ENCODE peak calls at places on chromosomes 2 and 18, in ten cellular contexts. M is CD8-positive, alpha-beta memory T cell; I is tibial nerve; O is mammary epithelial cell; P is PC-3; L is SK-N-SH; Q is astrocyte; Z is Peyer's patch; E is adrenal gland; H is aorta. S is an unnamed sample.
A peak's percentile ranks its signal among the peaks of the same experiment; 100 is the strongest.

GRCh38 chr2:44686561-44686960 is 254.9 kb upstream of the SIX3 start:
- DNase-seq in M (no peak), I (no peak), O (peak; percentile 78), P (peak; percentile 80), L (no peak), Q (peak; percentile 66), Z (no peak), E (no peak), H (no peak), S (peak; percentile 13)

GRCh38 chr2:163198007-163198406 is 359.4 kb upstream of the KCNH7 start:
- DNase-seq in M (no peak), I (no peak), O (no peak), P (no peak), L (no peak), Q (no peak), Z (no peak), E (no peak), H (no peak), S (no peak)

GRCh38 chr18:23627325-23627724 is 35.4 kb downstream of the ANKRD29 start:
- DNase-seq in M (no peak), I (no peak), O (peak; percentile 76), P (peak; percentile 92), L (no peak), Q (peak; percentile 84), Z (no peak), E (no peak), H (no peak), S (peak; percentile 49)

GRCh38 chr2:167756427-167756826 is 491.0 kb downstream of the STK39 start:
- DNase-seq in M (no peak), I (no peak), O (no peak), P (no peak), L (no peak), Q (peak; percentile 81), Z (no peak), E (no peak), H (no peak), S (no peak)

GRCh38 chr2:136118819-136119716 is 1.1 kb upstream of the CXCR4 start:
- DNase-seq in M (peak; percentile 91), I (peak; percentile 38), O (no peak), P (no peak), L (peak; percentile 85), Q (no peak), Z (peak; percentile 74), E (peak; percentile 47), H (peak; percentile 87), S (peak; percentile 2)

GRCh38 chr2:174120346-174120745 is 128.0 kb downstream of the OLA1 start:
- DNase-seq in M (no peak), I (no peak), O (peak; percentile 60), P (peak; percentile 90), L (no peak), Q (peak; percentile 32), Z (no peak), E (no peak), H (no peak), S (peak; percentile 33)

GRCh38 chr2:216942016-216942415 is 82.2 kb upstream of the TNP1 start:
- DNase-seq in M (no peak), I (no peak), O (no peak), P (no peak), L (no peak), Q (no peak), Z (no peak), E (no peak), H (no peak), S (no peak)

GRCh38 chr2:27886322-27886721 is 3.9 kb downstream of the RBKS start:
- DNase-seq in M (no peak), I (no peak), O (no peak), P (no peak), L (no peak), Q (no peak), Z (no peak), E (no peak), H (no peak), S (no peak)

GRCh38 chr2:228657807-228658402 is 476.4 kb upstream of the SPHKAP start:
- DNase-seq in M (no peak), I (no peak), O (peak; percentile 23), P (peak; percentile 76), L (peak; percentile 18), Q (peak; percentile 9), Z (no peak), E (no peak), H (no peak), S (no peak)

GRCh38 chr2:129927696-129928095 is 51.8 kb upstream of the RAB6C start:
- DNase-seq in M (no peak), I (no peak), O (no peak), P (no peak), L (no peak), Q (no peak), Z (no peak), E (no peak), H (no peak), S (no peak)

GRCh38 chr2:129925381-129925780 is 54.1 kb upstream of the RAB6C start:
- DNase-seq in M (no peak), I (no peak), O (no peak), P (no peak), L (no peak), Q (no peak), Z (no peak), E (no peak), H (no peak), S (no peak)

GRCh38 chr2:129923265-129924141 is 56.0 kb upstream of the RAB6C start:
- DNase-seq in M (no peak), I (no peak), O (peak; percentile 25), P (peak; percentile 68), L (peak; percentile 82), Q (peak; percentile 13), Z (no peak), E (peak; percentile 27), H (no peak), S (no peak)

GRCh38 chr2:129918604-129919003 is 60.9 kb upstream of the RAB6C start:
- DNase-seq in M (no peak), I (no peak), O (no peak), P (no peak), L (no peak), Q (no peak), Z (no peak), E (no peak), H (no peak), S (no peak)

DNA sequence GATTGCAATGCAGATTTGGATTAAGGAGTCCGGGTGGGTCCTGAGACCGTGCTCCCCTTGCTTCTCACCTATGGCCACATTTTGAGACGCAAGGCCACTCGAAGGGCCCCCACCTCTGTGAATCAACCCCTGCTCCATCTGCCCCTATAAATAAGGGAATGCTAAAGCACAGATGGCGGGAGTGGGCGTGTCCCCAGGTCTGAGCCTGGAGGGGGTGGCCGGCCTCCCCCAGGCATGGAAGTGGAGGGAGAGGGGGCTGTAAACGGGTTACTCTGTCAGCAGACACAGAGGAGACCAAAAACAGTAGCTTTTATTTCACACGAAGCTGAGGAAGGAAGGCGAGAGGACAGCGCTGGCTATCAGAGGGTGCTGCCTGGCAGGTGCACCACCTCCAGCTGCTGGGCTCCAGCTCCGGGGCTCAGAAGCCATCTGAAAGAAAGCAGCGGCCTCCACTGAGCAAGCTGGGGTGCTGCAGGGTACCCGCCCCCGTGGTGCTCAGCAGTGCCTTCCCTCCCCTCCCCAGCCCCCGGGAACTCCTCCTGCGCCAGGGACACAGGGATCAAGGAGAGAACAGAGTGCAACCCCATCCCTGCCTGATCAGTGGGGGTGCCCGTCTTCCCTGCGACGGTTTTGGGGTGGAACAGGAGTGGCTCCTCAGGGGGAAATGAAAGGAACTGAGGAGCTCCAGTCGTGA is 56.7 kb upstream of the RAB6C start:
- DNase-seq in M (no peak), I (no peak), O (no peak), P (no peak), L (peak; percentile 52), Q (no peak), Z (no peak), E (no peak), H (no peak), S (no peak)
- H3K4me3 ChIP-seq in M (no peak overlapping the region), I (no peak overlapping the region), O (no peak overlapping the region), P (no peak overlapping the region), L (no peak overlapping the region), Q (no peak overlapping the region), Z (no peak overlapping the region), E (no peak overlapping the region), H (no peak overlapping the region), S (no peak overlapping the region)

DNA sequence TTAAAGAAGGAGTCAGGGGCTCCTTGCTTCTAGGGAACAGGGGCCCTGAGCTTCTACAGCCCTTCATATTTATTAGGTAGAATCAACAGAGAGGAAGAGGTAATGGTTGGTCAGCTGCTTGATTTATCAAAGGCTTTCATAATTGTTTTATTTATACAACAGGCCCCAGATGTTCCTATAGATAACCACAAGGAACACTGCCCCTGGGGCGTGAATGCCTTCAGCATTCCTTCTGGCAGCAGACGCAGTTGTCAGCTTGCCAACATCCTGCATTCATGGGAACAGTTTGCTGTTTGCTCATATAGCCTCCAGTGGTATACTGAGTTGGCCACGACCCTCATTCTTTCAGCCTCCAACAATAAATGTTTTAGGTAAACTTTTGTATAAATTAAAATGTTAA is 949.6 kb upstream of the LRATD1 start:
- DNase-seq in M (no peak), I (no peak), O (peak; percentile 83), P (peak; percentile 69), L (no peak), Q (peak; percentile 39), Z (no peak), E (no peak), H (no peak), S (peak; percentile 35)
- H3K9me3 ChIP-seq in M (no peaks in the 10 kb centered on the region), I (no peaks in the 10 kb centered on the region), O (peaks cover 18% of the 10 kb centered on the region), P (peaks cover 23% of the 10 kb centered on the region), L (peaks cover 14% of the 10 kb centered on the region), Q (peaks cover 7% of the 10 kb centered on the region), Z (no peaks in the 10 kb centered on the region), E (no peaks in the 10 kb centered on the region), H (no peaks in the 10 kb centered on the region), S (peaks cover 15% of the 10 kb centered on the region)

GRCh38 chr18:9087144-9087543 is 15.4 kb upstream of the NDUFV2 start:
- DNase-seq in M (no peak), I (no peak), O (no peak), P (no peak), L (no peak), Q (no peak), Z (no peak), E (no peak), H (no peak), S (no peak)
- H3K27me3 ChIP-seq in M (no peaks in the 10 kb centered on the region), I (no peaks in the 10 kb centered on the region), O (no peaks in the 10 kb centered on the region), P (no peaks in the 10 kb centered on the region), L (no peaks in the 10 kb centered on the region), Q (no peaks in the 10 kb centered on the region), Z (no peaks in the 10 kb centered on the region), E (no peaks in the 10 kb centered on the region), H (no peaks in the 10 kb centered on the region), S (no peaks in the 10 kb centered on the region)

GRCh38 chr2:64021578-64021977 is 2.4 kb upstream of the VPS54 start:
- DNase-seq in M (no peak), I (no peak), O (no peak), P (no peak), L (no peak), Q (no peak), Z (no peak), E (no peak), H (no peak), S (no peak)

GRCh38 chr2:64019975-64020281 is 700 bp upstream of the VPS54 start:
- DNase-seq in M (no peak), I (no peak), O (peak; percentile 39), P (peak; percentile 24), L (no peak), Q (peak; percentile 44), Z (no peak), E (no peak), H (no peak), S (no peak)

GRCh38 chr2:64025741-64026140 is 6.5 kb upstream of the VPS54 start:
- DNase-seq in M (peak; percentile 27), I (no peak), O (no peak), P (no peak), L (no peak), Q (no peak), Z (no peak), E (no peak), H (no peak), S (no peak)

GRCh38 chr2:64024259-64024949 is 5.2 kb upstream of the VPS54 start:
- DNase-seq in M (no peak), I (no peak), O (no peak), P (no peak), L (no peak), Q (no peak), Z (no peak), E (no peak), H (no peak), S (no peak)

GRCh38 chr2:64023485-64024258 is 4.4 kb upstream of the VPS54 start:
- DNase-seq in M (no peak), I (no peak), O (no peak), P (no peak), L (no peak), Q (no peak), Z (no peak), E (no peak), H (no peak), S (no peak)
- H3K4me3 ChIP-seq in M (no peak overlapping the region), I (no peak overlapping the region), O (no peak overlapping the region), P (no peak overlapping the region), L (no peak overlapping the region), Q (no peak overlapping the region), Z (no peak overlapping the region), E (no peak overlapping the region), H (no peak overlapping the region), S (no peak overlapping the region)